ENCODE peak calls at places on chromosomes 1 and 21, in ten cellular contexts. One of them, this sample, is unnamed.

GRCh38 chr1:240350910-240351331 is 259.2 kb downstream of the FMN2 start:
- DNase-seq in aorta: no peak
- DNase-seq in GM03348: peak; percentile 70
- DNase-seq in stimulated activated CD8-positive, alpha-beta memory T cell treated with anti-CD3 and anti-CD28 coated beads, Interleukin-15, amount 100 ng/mL, for 24 hours: no peak
- DNase-seq in stimulated activated naive CD8-positive, alpha-beta T cell treated with anti-CD3 and anti-CD28 coated beads, Interleukin-15, Interleukin-2, amounts not matched to agents 100 U/mL and 50 U/mL, for 24 hours: no peak
- DNase-seq in astrocyte: peak; percentile 96
- DNase-seq in Kasumi-1: no peak
- DNase-seq in stimulated activated CD4-positive, alpha-beta T cell treated with anti-CD3 and anti-CD28 coated beads, Interleukin-4, amount 100 ng/mL, for 24 hours: no peak
- DNase-seq in CD8-positive, alpha-beta T cell: no peak
- DNase-seq in progenitor cell of endocrine pancreas: no peak
- DNase-seq in this sample: no peak

GRCh38 chr1:84839544-84839943 is 53.5 kb downstream of the LPAR3 start:
- DNase-seq in GM03348: no peak
- DNase-seq in stimulated activated CD8-positive, alpha-beta memory T cell treated with anti-CD3 and anti-CD28 coated beads, Interleukin-15, amount 100 ng/mL, for 24 hours: no peak
- DNase-seq in Kasumi-1: no peak
- DNase-seq in astrocyte: no peak
- DNase-seq in stimulated activated CD4-positive, alpha-beta T cell treated with anti-CD3 and anti-CD28 coated beads, Interleukin-4, amount 100 ng/mL, for 24 hours: no peak
- DNase-seq in aorta: no peak
- DNase-seq in progenitor cell of endocrine pancreas: no peak
- DNase-seq in CD8-positive, alpha-beta T cell: no peak
- DNase-seq in stimulated activated naive CD8-positive, alpha-beta T cell treated with anti-CD3 and anti-CD28 coated beads, Interleukin-15, Interleukin-2, amounts not matched to agents 100 U/mL and 50 U/mL, for 24 hours: no peak
- DNase-seq in this sample: no peak

GRCh38 chr1:156926175-156926574 is 5.7 kb downstream of the LRRC71 start:
- DNase-seq in stimulated activated CD8-positive, alpha-beta memory T cell treated with anti-CD3 and anti-CD28 coated beads, Interleukin-15, amount 100 ng/mL, for 24 hours: no peak
- DNase-seq in CD8-positive, alpha-beta T cell: no peak
- DNase-seq in progenitor cell of endocrine pancreas: no peak
- DNase-seq in astrocyte: peak; percentile 70
- DNase-seq in GM03348: no peak
- DNase-seq in Kasumi-1: peak; percentile 58
- DNase-seq in aorta: peak; percentile 67
- DNase-seq in stimulated activated CD4-positive, alpha-beta T cell treated with anti-CD3 and anti-CD28 coated beads, Interleukin-4, amount 100 ng/mL, for 24 hours: peak; percentile 24
- DNase-seq in stimulated activated naive CD8-positive, alpha-beta T cell treated with anti-CD3 and anti-CD28 coated beads, Interleukin-15, Interleukin-2, amounts not matched to agents 100 U/mL and 50 U/mL, for 24 hours: peak; percentile 78
- DNase-seq in this sample: peak; percentile 82

GRCh38 chr21:36076878-36077658 is 7.2 kb downstream of the CBR1 start:
- DNase-seq in Kasumi-1: no peak
- DNase-seq in CD8-positive, alpha-beta T cell: no peak
- DNase-seq in stimulated activated CD4-positive, alpha-beta T cell treated with anti-CD3 and anti-CD28 coated beads, Interleukin-4, amount 100 ng/mL, for 24 hours: no peak
- DNase-seq in GM03348: no peak
- DNase-seq in stimulated activated CD8-positive, alpha-beta memory T cell treated with anti-CD3 and anti-CD28 coated beads, Interleukin-15, amount 100 ng/mL, for 24 hours: no peak
- DNase-seq in progenitor cell of endocrine pancreas: no peak
- DNase-seq in aorta: no peak
- DNase-seq in astrocyte: no peak
- DNase-seq in stimulated activated naive CD8-positive, alpha-beta T cell treated with anti-CD3 and anti-CD28 coated beads, Interleukin-15, Interleukin-2, amounts not matched to agents 100 U/mL and 50 U/mL, for 24 hours: no peak
- DNase-seq in this sample: no peak

GRCh38 chr1:113990541-113990940 is 11.3 kb downstream of the OLFML3 start:
- DNase-seq in stimulated activated CD8-positive, alpha-beta memory T cell treated with anti-CD3 and anti-CD28 coated beads, Interleukin-15, amount 100 ng/mL, for 24 hours: no peak
- DNase-seq in CD8-positive, alpha-beta T cell: no peak
- DNase-seq in Kasumi-1: no peak
- DNase-seq in stimulated activated CD4-positive, alpha-beta T cell treated with anti-CD3 and anti-CD28 coated beads, Interleukin-4, amount 100 ng/mL, for 24 hours: no peak
- DNase-seq in stimulated activated naive CD8-positive, alpha-beta T cell treated with anti-CD3 and anti-CD28 coated beads, Interleukin-15, Interleukin-2, amounts not matched to agents 100 U/mL and 50 U/mL, for 24 hours: no peak
- DNase-seq in progenitor cell of endocrine pancreas: no peak
- DNase-seq in aorta: no peak
- DNase-seq in GM03348: no peak
- DNase-seq in astrocyte: no peak
- DNase-seq in this sample: no peak

GRCh38 chr1:201511925-201512539 is 5.1 kb upstream of the CSRP1 start:
- DNase-seq in astrocyte: no peak
- DNase-seq in stimulated activated CD8-positive, alpha-beta memory T cell treated with anti-CD3 and anti-CD28 coated beads, Interleukin-15, amount 100 ng/mL, for 24 hours: no peak
- DNase-seq in aorta: peak; percentile 77
- DNase-seq in stimulated activated CD4-positive, alpha-beta T cell treated with anti-CD3 and anti-CD28 coated beads, Interleukin-4, amount 100 ng/mL, for 24 hours: no peak
- DNase-seq in CD8-positive, alpha-beta T cell: no peak
- DNase-seq in progenitor cell of endocrine pancreas: no peak
- DNase-seq in stimulated activated naive CD8-positive, alpha-beta T cell treated with anti-CD3 and anti-CD28 coated beads, Interleukin-15, Interleukin-2, amounts not matched to agents 100 U/mL and 50 U/mL, for 24 hours: no peak
- DNase-seq in GM03348: no peak
- DNase-seq in Kasumi-1: peak; percentile 19
- DNase-seq in this sample: peak; percentile 62

GRCh38 chr1:31487143-31487542 is 74.1 kb downstream of the SERINC2 start:
- DNase-seq in astrocyte: no peak
- DNase-seq in stimulated activated CD4-positive, alpha-beta T cell treated with anti-CD3 and anti-CD28 coated beads, Interleukin-4, amount 100 ng/mL, for 24 hours: no peak
- DNase-seq in progenitor cell of endocrine pancreas: no peak
- DNase-seq in stimulated activated CD8-positive, alpha-beta memory T cell treated with anti-CD3 and anti-CD28 coated beads, Interleukin-15, amount 100 ng/mL, for 24 hours: no peak
- DNase-seq in GM03348: no peak
- DNase-seq in stimulated activated naive CD8-positive, alpha-beta T cell treated with anti-CD3 and anti-CD28 coated beads, Interleukin-15, Interleukin-2, amounts not matched to agents 100 U/mL and 50 U/mL, for 24 hours: no peak
- DNase-seq in Kasumi-1: no peak
- DNase-seq in CD8-positive, alpha-beta T cell: no peak
- DNase-seq in aorta: no peak
- DNase-seq in this sample: no peak

GRCh38 chr1:119903443-119903835 is 7.1 kb upstream of the ADAM30 start:
- DNase-seq in CD8-positive, alpha-beta T cell: no peak
- DNase-seq in progenitor cell of endocrine pancreas: no peak
- DNase-seq in aorta: no peak
- DNase-seq in stimulated activated CD4-positive, alpha-beta T cell treated with anti-CD3 and anti-CD28 coated beads, Interleukin-4, amount 100 ng/mL, for 24 hours: no peak
- DNase-seq in GM03348: no peak
- DNase-seq in stimulated activated CD8-positive, alpha-beta memory T cell treated with anti-CD3 and anti-CD28 coated beads, Interleukin-15, amount 100 ng/mL, for 24 hours: no peak
- DNase-seq in Kasumi-1: no peak
- DNase-seq in stimulated activated naive CD8-positive, alpha-beta T cell treated with anti-CD3 and anti-CD28 coated beads, Interleukin-15, Interleukin-2, amounts not matched to agents 100 U/mL and 50 U/mL, for 24 hours: no peak
- DNase-seq in astrocyte: no peak
- DNase-seq in this sample: no peak

GRCh38 chr1:171222961-171223360 is 25.3 kb upstream of the FMO1 start:
- DNase-seq in astrocyte: peak; percentile 5
- DNase-seq in stimulated activated CD4-positive, alpha-beta T cell treated with anti-CD3 and anti-CD28 coated beads, Interleukin-4, amount 100 ng/mL, for 24 hours: no peak
- DNase-seq in stimulated activated naive CD8-positive, alpha-beta T cell treated with anti-CD3 and anti-CD28 coated beads, Interleukin-15, Interleukin-2, amounts not matched to agents 100 U/mL and 50 U/mL, for 24 hours: no peak
- DNase-seq in progenitor cell of endocrine pancreas: no peak
- DNase-seq in Kasumi-1: no peak
- DNase-seq in stimulated activated CD8-positive, alpha-beta memory T cell treated with anti-CD3 and anti-CD28 coated beads, Interleukin-15, amount 100 ng/mL, for 24 hours: no peak
- DNase-seq in aorta: no peak
- DNase-seq in CD8-positive, alpha-beta T cell: no peak
- DNase-seq in GM03348: no peak
- DNase-seq in this sample: no peak

GRCh38 chr1:1677718-1678580 is 14.6 kb downstream of the SLC35E2B start:
- DNase-seq in Kasumi-1: peak; percentile 47
- DNase-seq in stimulated activated naive CD8-positive, alpha-beta T cell treated with anti-CD3 and anti-CD28 coated beads, Interleukin-15, Interleukin-2, amounts not matched to agents 100 U/mL and 50 U/mL, for 24 hours: peak; percentile 72
- DNase-seq in astrocyte: no peak
- DNase-seq in GM03348: no peak
- DNase-seq in stimulated activated CD8-positive, alpha-beta memory T cell treated with anti-CD3 and anti-CD28 coated beads, Interleukin-15, amount 100 ng/mL, for 24 hours: no peak
- DNase-seq in CD8-positive, alpha-beta T cell: peak; percentile 57
- DNase-seq in stimulated activated CD4-positive, alpha-beta T cell treated with anti-CD3 and anti-CD28 coated beads, Interleukin-4, amount 100 ng/mL, for 24 hours: peak; percentile 63
- DNase-seq in aorta: peak; percentile 44
- DNase-seq in progenitor cell of endocrine pancreas: no peak
- DNase-seq in this sample: peak; percentile 51

GRCh38 chr1:61504840-61505239 is 220.1 kb downstream of the TM2D1 start:
- DNase-seq in progenitor cell of endocrine pancreas: no peak
- DNase-seq in GM03348: no peak
- DNase-seq in stimulated activated CD4-positive, alpha-beta T cell treated with anti-CD3 and anti-CD28 coated beads, Interleukin-4, amount 100 ng/mL, for 24 hours: no peak
- DNase-seq in CD8-positive, alpha-beta T cell: no peak
- DNase-seq in aorta: no peak
- DNase-seq in astrocyte: peak; percentile 45
- DNase-seq in stimulated activated naive CD8-positive, alpha-beta T cell treated with anti-CD3 and anti-CD28 coated beads, Interleukin-15, Interleukin-2, amounts not matched to agents 100 U/mL and 50 U/mL, for 24 hours: no peak
- DNase-seq in stimulated activated CD8-positive, alpha-beta memory T cell treated with anti-CD3 and anti-CD28 coated beads, Interleukin-15, amount 100 ng/mL, for 24 hours: no peak
- DNase-seq in Kasumi-1: no peak
- DNase-seq in this sample: no peak

GRCh38 chr1:32045770-32046169 is 27.0 kb upstream of the TMEM39B start:
- DNase-seq in aorta: no peak
- DNase-seq in stimulated activated naive CD8-positive, alpha-beta T cell treated with anti-CD3 and anti-CD28 coated beads, Interleukin-15, Interleukin-2, amounts not matched to agents 100 U/mL and 50 U/mL, for 24 hours: no peak
- DNase-seq in astrocyte: no peak
- DNase-seq in stimulated activated CD4-positive, alpha-beta T cell treated with anti-CD3 and anti-CD28 coated beads, Interleukin-4, amount 100 ng/mL, for 24 hours: no peak
- DNase-seq in Kasumi-1: peak; percentile 43
- DNase-seq in CD8-positive, alpha-beta T cell: no peak
- DNase-seq in progenitor cell of endocrine pancreas: no peak
- DNase-seq in GM03348: no peak
- DNase-seq in stimulated activated CD8-positive, alpha-beta memory T cell treated with anti-CD3 and anti-CD28 coated beads, Interleukin-15, amount 100 ng/mL, for 24 hours: no peak
- DNase-seq in this sample: peak; percentile 62

GRCh38 chr1:163275222-163275621 is 46.5 kb upstream of the NUF2 start:
- DNase-seq in aorta: no peak
- DNase-seq in astrocyte: peak; percentile 19
- DNase-seq in CD8-positive, alpha-beta T cell: no peak
- DNase-seq in stimulated activated CD8-positive, alpha-beta memory T cell treated with anti-CD3 and anti-CD28 coated beads, Interleukin-15, amount 100 ng/mL, for 24 hours: no peak
- DNase-seq in progenitor cell of endocrine pancreas: no peak
- DNase-seq in Kasumi-1: no peak
- DNase-seq in stimulated activated CD4-positive, alpha-beta T cell treated with anti-CD3 and anti-CD28 coated beads, Interleukin-4, amount 100 ng/mL, for 24 hours: no peak
- DNase-seq in stimulated activated naive CD8-positive, alpha-beta T cell treated with anti-CD3 and anti-CD28 coated beads, Interleukin-15, Interleukin-2, amounts not matched to agents 100 U/mL and 50 U/mL, for 24 hours: no peak
- DNase-seq in GM03348: peak; percentile 9
- DNase-seq in this sample: no peak

GRCh38 chr1:24751833-24752232 is 6.6 kb downstream of the CLIC4 start:
- DNase-seq in astrocyte: no peak
- DNase-seq in stimulated activated CD4-positive, alpha-beta T cell treated with anti-CD3 and anti-CD28 coated beads, Interleukin-4, amount 100 ng/mL, for 24 hours: no peak
- DNase-seq in GM03348: no peak
- DNase-seq in stimulated activated naive CD8-positive, alpha-beta T cell treated with anti-CD3 and anti-CD28 coated beads, Interleukin-15, Interleukin-2, amounts not matched to agents 100 U/mL and 50 U/mL, for 24 hours: no peak
- DNase-seq in CD8-positive, alpha-beta T cell: no peak
- DNase-seq in Kasumi-1: no peak
- DNase-seq in stimulated activated CD8-positive, alpha-beta memory T cell treated with anti-CD3 and anti-CD28 coated beads, Interleukin-15, amount 100 ng/mL, for 24 hours: no peak
- DNase-seq in progenitor cell of endocrine pancreas: no peak
- DNase-seq in aorta: no peak
- DNase-seq in this sample: no peak

GRCh38 chr1:204283711-204284651 is 70.2 kb upstream of the GOLT1A start:
- DNase-seq in GM03348: no peak
- DNase-seq in astrocyte: no peak
- DNase-seq in CD8-positive, alpha-beta T cell: no peak
- DNase-seq in aorta: no peak
- DNase-seq in stimulated activated CD4-positive, alpha-beta T cell treated with anti-CD3 and anti-CD28 coated beads, Interleukin-4, amount 100 ng/mL, for 24 hours: no peak
- DNase-seq in stimulated activated CD8-positive, alpha-beta memory T cell treated with anti-CD3 and anti-CD28 coated beads, Interleukin-15, amount 100 ng/mL, for 24 hours: no peak
- DNase-seq in Kasumi-1: no peak
- DNase-seq in stimulated activated naive CD8-positive, alpha-beta T cell treated with anti-CD3 and anti-CD28 coated beads, Interleukin-15, Interleukin-2, amounts not matched to agents 100 U/mL and 50 U/mL, for 24 hours: no peak
- DNase-seq in progenitor cell of endocrine pancreas: no peak
- DNase-seq in this sample: no peak

GRCh38 chr1:27015260-27015659 is 2.6 kb upstream of the TENT5B start:
- DNase-seq in astrocyte: no peak
- DNase-seq in progenitor cell of endocrine pancreas: no peak
- DNase-seq in stimulated activated CD8-positive, alpha-beta memory T cell treated with anti-CD3 and anti-CD28 coated beads, Interleukin-15, amount 100 ng/mL, for 24 hours: no peak
- DNase-seq in aorta: no peak
- DNase-seq in Kasumi-1: peak; percentile 51
- DNase-seq in stimulated activated naive CD8-positive, alpha-beta T cell treated with anti-CD3 and anti-CD28 coated beads, Interleukin-15, Interleukin-2, amounts not matched to agents 100 U/mL and 50 U/mL, for 24 hours: no peak
- DNase-seq in GM03348: no peak
- DNase-seq in CD8-positive, alpha-beta T cell: no peak
- DNase-seq in stimulated activated CD4-positive, alpha-beta T cell treated with anti-CD3 and anti-CD28 coated beads, Interleukin-4, amount 100 ng/mL, for 24 hours: no peak
- DNase-seq in this sample: no peak

GRCh38 chr1:45225598-45225997 is 19.2 kb upstream of the ZSWIM5 start:
- DNase-seq in CD8-positive, alpha-beta T cell: no peak
- DNase-seq in stimulated activated CD8-positive, alpha-beta memory T cell treated with anti-CD3 and anti-CD28 coated beads, Interleukin-15, amount 100 ng/mL, for 24 hours: no peak
- DNase-seq in aorta: no peak
- DNase-seq in astrocyte: no peak
- DNase-seq in GM03348: no peak
- DNase-seq in Kasumi-1: no peak
- DNase-seq in progenitor cell of endocrine pancreas: no peak
- DNase-seq in stimulated activated CD4-positive, alpha-beta T cell treated with anti-CD3 and anti-CD28 coated beads, Interleukin-4, amount 100 ng/mL, for 24 hours: no peak
- DNase-seq in stimulated activated naive CD8-positive, alpha-beta T cell treated with anti-CD3 and anti-CD28 coated beads, Interleukin-15, Interleukin-2, amounts not matched to agents 100 U/mL and 50 U/mL, for 24 hours: no peak
- DNase-seq in this sample: no peak

GRCh38 chr1:8625981-8626898 is 191.2 kb downstream of the RERE start:
- DNase-seq in stimulated activated naive CD8-positive, alpha-beta T cell treated with anti-CD3 and anti-CD28 coated beads, Interleukin-15, Interleukin-2, amounts not matched to agents 100 U/mL and 50 U/mL, for 24 hours: no peak
- DNase-seq in stimulated activated CD4-positive, alpha-beta T cell treated with anti-CD3 and anti-CD28 coated beads, Interleukin-4, amount 100 ng/mL, for 24 hours: no peak
- DNase-seq in GM03348: peak; percentile 72
- DNase-seq in progenitor cell of endocrine pancreas: no peak
- DNase-seq in aorta: no peak
- DNase-seq in astrocyte: peak; percentile 98
- DNase-seq in CD8-positive, alpha-beta T cell: no peak
- DNase-seq in Kasumi-1: no peak
- DNase-seq in stimulated activated CD8-positive, alpha-beta memory T cell treated with anti-CD3 and anti-CD28 coated beads, Interleukin-15, amount 100 ng/mL, for 24 hours: no peak
- DNase-seq in this sample: no peak

GRCh38 chr1:200510228-200510623 is 100.4 kb upstream of the ZNF281 start:
- DNase-seq in Kasumi-1: peak; percentile 72
- DNase-seq in CD8-positive, alpha-beta T cell: peak; percentile 58
- DNase-seq in stimulated activated CD8-positive, alpha-beta memory T cell treated with anti-CD3 and anti-CD28 coated beads, Interleukin-15, amount 100 ng/mL, for 24 hours: peak; percentile 18
- DNase-seq in progenitor cell of endocrine pancreas: peak; percentile 66
- DNase-seq in stimulated activated CD4-positive, alpha-beta T cell treated with anti-CD3 and anti-CD28 coated beads, Interleukin-4, amount 100 ng/mL, for 24 hours: peak; percentile 79
- DNase-seq in GM03348: peak; percentile 89
- DNase-seq in aorta: peak; percentile 68
- DNase-seq in stimulated activated naive CD8-positive, alpha-beta T cell treated with anti-CD3 and anti-CD28 coated beads, Interleukin-15, Interleukin-2, amounts not matched to agents 100 U/mL and 50 U/mL, for 24 hours: peak; percentile 71
- DNase-seq in astrocyte: peak; percentile 49
- DNase-seq in this sample: peak; percentile 76

GRCh38 chr1:214563881-214564280 is 12.5 kb upstream of the PTPN14 start:
- DNase-seq in GM03348: no peak
- DNase-seq in CD8-positive, alpha-beta T cell: no peak
- DNase-seq in astrocyte: no peak
- DNase-seq in stimulated activated CD4-positive, alpha-beta T cell treated with anti-CD3 and anti-CD28 coated beads, Interleukin-4, amount 100 ng/mL, for 24 hours: no peak
- DNase-seq in stimulated activated CD8-positive, alpha-beta memory T cell treated with anti-CD3 and anti-CD28 coated beads, Interleukin-15, amount 100 ng/mL, for 24 hours: no peak
- DNase-seq in Kasumi-1: no peak
- DNase-seq in aorta: no peak
- DNase-seq in stimulated activated naive CD8-positive, alpha-beta T cell treated with anti-CD3 and anti-CD28 coated beads, Interleukin-15, Interleukin-2, amounts not matched to agents 100 U/mL and 50 U/mL, for 24 hours: no peak
- DNase-seq in progenitor cell of endocrine pancreas: no peak
- DNase-seq in this sample: no peak

GRCh38 chr21:21236981-21237380 is 238.8 kb downstream of the NCAM2 start:
- DNase-seq in aorta: no peak
- DNase-seq in astrocyte: no peak
- DNase-seq in Kasumi-1: no peak
- DNase-seq in progenitor cell of endocrine pancreas: no peak
- DNase-seq in GM03348: no peak
- DNase-seq in stimulated activated naive CD8-positive, alpha-beta T cell treated with anti-CD3 and anti-CD28 coated beads, Interleukin-15, Interleukin-2, amounts not matched to agents 100 U/mL and 50 U/mL, for 24 hours: no peak
- DNase-seq in stimulated activated CD8-positive, alpha-beta memory T cell treated with anti-CD3 and anti-CD28 coated beads, Interleukin-15, amount 100 ng/mL, for 24 hours: no peak
- DNase-seq in CD8-positive, alpha-beta T cell: no peak
- DNase-seq in stimulated activated CD4-positive, alpha-beta T cell treated with anti-CD3 and anti-CD28 coated beads, Interleukin-4, amount 100 ng/mL, for 24 hours: no peak
- DNase-seq in this sample: no peak